ENCODE peak calls at places on chromosome 14, in nine cellular contexts. T, V, U, X, H, M, W, G and J are unnamed samples.

GRCh38 chr14:104282332-104283196 is 144.2 kb downstream of the KIF26A start:
- DNase-seq in V (no peak), M (no peak), U (peak), X (peak), T (no peak), H (no peak), G (no peak), W (no peak), J (no peak)

GRCh38 chr14:77973246-77973645 is 173.3 kb downstream of the ADCK1 start:
- DNase-seq in G (no peak), U (no peak), M (no peak), V (no peak), H (no peak), W (no peak), X (no peak), T (no peak), J (no peak)

GRCh38 chr14:53979141-53979673 is 22.6 kb upstream of the BMP4 start:
- DNase-seq in T (no peak), W (no peak), X (no peak), H (no peak), G (no peak), U (no peak), M (no peak), V (peak), J (no peak)

GRCh38 chr14:104690861-104691455 is 1.5 kb downstream of the INF2 start:
- DNase-seq in V (no peak), U (no peak), T (no peak), G (peak), M (no peak), X (no peak), W (no peak), H (no peak), J (no peak)

GRCh38 chr14:53532871-53533270 is 379.7 kb upstream of the DDHD1 start:
- DNase-seq in W (no peak), M (no peak), T (no peak), G (no peak), X (peak), V (no peak), U (no peak), H (no peak), J (no peak)

GRCh38 chr14:31127690-31128089 is 79.9 kb downstream of the HECTD1 start:
- DNase-seq in W (no peak), V (no peak), M (no peak), G (no peak), U (no peak), H (no peak), X (no peak), T (no peak), J (no peak)

GRCh38 chr14:105067969-105068301 is 2.7 kb upstream of the GPR132 start:
- DNase-seq in U (no peak), W (no peak), M (no peak), X (no peak), G (no peak), V (no peak), T (no peak), H (no peak), J (no peak)

GRCh38 chr14:64951724-64952123 is 9.2 kb upstream of the GPX2 start:
- DNase-seq in V (no peak), M (no peak), W (no peak), X (peak), H (no peak), T (no peak), U (peak), G (no peak), J (no peak)

GRCh38 chr14:89771251-89771650 is 183.3 kb downstream of the EFCAB11 start:
- DNase-seq in U (no peak), H (no peak), T (no peak), M (no peak), X (no peak), V (no peak), G (no peak), W (no peak), J (no peak)

GRCh38 chr14:88554458-88555286 is at the start of gene PTPN21:
- DNase-seq in H (peak), T (no peak), W (no peak), M (peak), V (peak), X (peak), G (peak), U (peak), J (peak)

GRCh38 chr14:82447586-82447985 is 913.9 kb upstream of the SEL1L start:
- DNase-seq in X (no peak), M (no peak), W (no peak), G (peak), T (no peak), V (no peak), H (no peak), U (no peak), J (no peak)

GRCh38 chr14:24436355-24437019 is 6.1 kb downstream of the SDR39U1 start:
- DNase-seq in G (no peak), V (peak), U (no peak), M (peak), T (no peak), X (no peak), W (no peak), H (peak), J (no peak)

GRCh38 chr14:60175255-60175902 is 10.2 kb upstream of the DHRS7 start:
- DNase-seq in G (no peak), X (no peak), T (no peak), M (no peak), V (no peak), W (no peak), H (no peak), U (no peak), J (no peak)

GRCh38 chr14:76836029-76836630 is 9.9 kb downstream of the LRRC74A start:
- DNase-seq in V (no peak), U (no peak), T (no peak), X (no peak), G (no peak), W (no peak), M (no peak), H (no peak), J (no peak)